ENCODE peak calls at places on chromosome 15, in six cellular contexts. G is heart left ventricle, Z is HCT116, F is NB4, U is adrenal gland, E is K562. I is an unnamed sample.

GRCh38 chr15:94744080-94744793 is 512.9 kb downstream of the MCTP2 start:
- DNase-seq in G (no peak), Z (no peak), F (no peak), U (no peak), E (no peak), I (no peak)

GRCh38 chr15:71082803-71083202 is 32.5 kb upstream of the THSD4 start:
- DNase-seq in G (peak; percentile 37), Z (no peak), F (no peak), U (peak; percentile 45), E (no peak), I (no peak)

GRCh38 chr15:97420116-97420515 is 540.4 kb upstream of the ARRDC4 start:
- DNase-seq in G (no peak), Z (no peak), F (no peak), U (no peak), E (no peak), I (no peak)

GRCh38 chr15:60551147-60551780 is 72.3 kb upstream of the ICE2 start:
- DNase-seq in G (no peak), Z (no peak), F (no peak), U (no peak), E (no peak), I (no peak)

GRCh38 chr15:98548172-98548971 is 100.0 kb upstream of the IGF1R start:
- DNase-seq in G (peak; percentile 73), Z (no peak), F (peak; percentile 63), U (peak; percentile 49), E (no peak), I (peak; percentile 22)

GRCh38 chr15:67823371-67824156 is 1.7 kb upstream of the SKOR1 start:
- DNase-seq in G (no peak), Z (no peak), F (no peak), U (no peak), E (peak; percentile 62), I (no peak)

GRCh38 chr15:82919231-82919886 is 33.2 kb downstream of the HOMER2 start:
- DNase-seq in G (peak; percentile 27), Z (no peak), F (no peak), U (peak; percentile 87), E (no peak), I (no peak)

GRCh38 chr15:65331811-65332210 is 27.3 kb downstream of the RNU5B-1 start:
- DNase-seq in G (no peak), Z (no peak), F (no peak), U (no peak), E (no peak), I (no peak)

GRCh38 chr15:58554758-58555157 is 123.0 kb downstream of the LIPC start:
- DNase-seq in G (no peak), Z (no peak), F (no peak), U (no peak), E (no peak), I (no peak)

GRCh38 chr15:68652141-68652540 is 73.3 kb downstream of the CORO2B start:
- DNase-seq in G (peak; percentile 65), Z (no peak), F (no peak), U (no peak), E (no peak), I (peak; percentile 25)

GRCh38 chr15:59594493-59594942 is 17.1 kb upstream of the GCNT3 start:
- DNase-seq in G (no peak), Z (no peak), F (no peak), U (peak; percentile 36), E (no peak), I (peak; percentile 28)

GRCh38 chr15:62453356-62453755 is 288.3 kb upstream of the C2CD4B start:
- DNase-seq in G (no peak), Z (no peak), F (no peak), U (no peak), E (no peak), I (no peak)

GRCh38 chr15:30872341-30872748 is 31.4 kb upstream of the FAN1 start:
- DNase-seq in G (no peak), Z (no peak), F (no peak), U (no peak), E (no peak), I (no peak)

GRCh38 chr15:29088666-29089065 is 181.0 kb downstream of the NSMCE3 start:
- DNase-seq in G (no peak), Z (no peak), F (no peak), U (no peak), E (no peak), I (no peak)

GRCh38 chr15:99633655-99634054 is 67.9 kb downstream of the MEF2A start:
- DNase-seq in G (no peak), Z (no peak), F (no peak), U (no peak), E (no peak), I (no peak)

GRCh38 chr15:99631256-99631655 is 65.5 kb downstream of the MEF2A start:
- DNase-seq in G (no peak), Z (no peak), F (peak; percentile 74), U (no peak), E (no peak), I (no peak)

GRCh38 chr15:99632521-99632920 is 66.7 kb downstream of the MEF2A start:
- DNase-seq in G (no peak), Z (no peak), F (no peak), U (no peak), E (no peak), I (no peak)

GRCh38 chr15:99630607-99631131 is 64.9 kb downstream of the MEF2A start:
- DNase-seq in G (no peak), Z (no peak), F (no peak), U (no peak), E (no peak), I (no peak)

DNA sequence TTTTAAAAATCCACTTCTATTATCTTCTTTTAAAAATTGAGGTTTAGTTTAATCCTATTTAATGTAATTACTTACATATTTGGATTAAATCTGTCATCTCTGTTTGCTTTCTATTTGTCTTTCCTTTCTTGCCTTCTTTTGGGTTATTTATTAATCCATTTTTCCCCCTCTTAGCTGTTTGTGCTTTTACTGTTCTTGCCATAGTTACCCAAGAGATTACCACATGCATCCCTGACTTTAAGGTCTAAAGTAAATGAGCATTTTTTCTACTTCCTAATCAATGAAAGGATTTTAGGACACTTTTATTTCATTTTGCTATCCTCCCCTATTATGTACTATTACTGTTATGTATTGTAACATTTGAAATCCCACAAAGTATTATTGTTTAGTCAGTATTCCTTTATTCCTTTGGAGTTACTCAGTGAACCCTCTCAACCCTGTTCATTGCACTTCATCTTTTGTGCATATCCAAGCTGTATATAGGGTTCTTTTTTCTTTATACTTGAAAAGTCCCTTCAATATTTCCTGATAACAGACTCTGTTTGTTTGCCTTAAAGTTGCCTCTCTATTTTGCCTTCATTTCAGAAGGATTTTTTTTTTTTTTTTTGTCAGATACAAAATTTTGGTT is 62.7 kb downstream of the MEF2A start:
- DNase-seq in G (no peak), Z (no peak), F (no peak), U (no peak), E (no peak), I (no peak)
- TF ChIP-seq POLR2A in G (no peak), Z (no peak), F (no peak), U (no peak), E (no peak), I (no peak)

DNA sequence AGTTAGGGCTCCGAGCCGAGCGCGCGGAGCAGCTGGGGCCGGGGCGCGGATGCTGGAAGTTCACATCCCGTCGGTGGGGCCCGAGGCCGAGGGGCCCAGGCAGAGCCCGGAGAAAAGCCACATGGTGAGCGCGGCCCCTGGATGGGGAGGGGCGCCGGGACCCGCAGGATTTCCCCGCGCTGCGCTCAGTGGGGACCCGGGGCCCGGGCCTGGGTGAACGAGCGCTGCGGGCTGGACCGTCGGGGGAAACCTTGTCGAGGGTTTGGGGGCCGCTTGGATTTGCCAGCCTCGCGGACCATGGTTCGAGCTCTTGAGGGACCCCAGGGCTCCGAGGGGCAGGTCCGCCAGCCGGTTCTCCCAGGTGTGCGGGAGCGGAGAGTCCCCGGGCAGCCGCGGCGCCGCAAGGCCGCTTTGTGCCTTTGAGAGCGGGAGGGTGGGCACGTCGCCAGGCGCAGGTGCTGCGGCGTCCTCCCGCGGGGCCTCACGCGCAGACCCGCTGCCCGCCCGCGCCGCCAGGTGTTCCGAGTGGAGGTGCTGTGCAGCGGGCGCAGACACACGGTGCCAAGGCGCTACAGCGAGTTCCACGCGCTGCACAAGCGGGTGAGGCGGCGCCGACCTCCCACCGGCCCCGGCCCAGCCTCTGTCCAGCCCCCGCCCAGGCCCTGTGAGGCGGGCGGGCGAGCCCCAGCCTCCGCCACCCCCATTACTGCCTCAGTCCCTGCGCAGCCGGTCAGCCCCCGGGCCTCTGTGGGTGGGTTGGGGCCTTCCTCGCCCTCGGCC is at the start of gene SNX22:
- DNase-seq in G (peak; percentile 25), Z (no peak), F (no peak), U (no peak), E (no peak), I (no peak)
- TF ChIP-seq POLR2A in G (no peak), Z (no peak), F (no peak), U (no peak), E (peak; percentile 35), I (no peak)

DNA sequence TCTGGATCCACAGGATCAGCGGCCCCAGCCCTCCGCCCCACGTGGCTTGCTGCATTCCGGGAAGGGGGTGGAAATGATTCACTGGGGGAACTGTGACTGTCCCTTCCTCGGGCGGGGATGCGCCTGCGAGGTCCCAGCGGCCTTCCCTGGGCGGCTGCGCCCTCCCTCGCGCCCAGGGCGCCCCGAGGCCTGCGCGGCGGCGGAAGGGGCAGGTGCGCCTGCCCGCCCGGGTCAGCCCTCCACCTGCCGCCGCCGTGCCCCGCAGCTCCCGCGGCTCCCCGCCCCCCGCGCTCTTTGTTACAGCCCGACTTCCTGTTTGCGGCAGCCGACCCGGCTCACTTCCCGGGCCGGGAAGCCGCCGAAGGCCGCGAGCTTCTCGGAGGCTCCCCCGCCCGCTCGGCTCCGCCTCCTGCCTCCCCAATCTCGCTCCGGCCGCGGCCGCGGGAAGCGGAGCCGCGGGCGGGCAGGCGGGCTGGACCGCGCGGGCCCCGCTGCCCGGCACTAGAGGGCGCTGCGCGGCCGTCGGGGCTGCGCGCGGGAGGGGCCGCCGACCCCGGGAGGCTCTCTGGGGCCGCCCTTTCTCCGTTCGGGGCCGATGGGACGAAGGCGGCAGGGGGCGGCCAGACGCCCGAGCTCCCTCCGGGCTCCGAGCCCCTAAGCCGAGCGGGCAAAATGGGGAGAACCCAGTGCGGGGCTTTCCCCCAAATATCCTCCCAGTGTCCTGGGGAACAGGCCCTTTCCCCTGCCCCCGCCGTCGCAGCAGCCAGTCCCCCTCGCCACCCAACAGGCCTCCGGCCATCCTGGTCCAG is 11.5 kb upstream of the CHAC1 start:
- DNase-seq in G (peak; percentile 86), Z (no peak), F (peak; percentile 90), U (peak; percentile 78), E (peak; percentile 94), I (peak; percentile 90)
- TF ChIP-seq POLR2A in G (no peak), Z (peak; percentile 55), F (no peak), U (peak; percentile 79), E (peak; percentile 54), I (peak; percentile 32)

DNA sequence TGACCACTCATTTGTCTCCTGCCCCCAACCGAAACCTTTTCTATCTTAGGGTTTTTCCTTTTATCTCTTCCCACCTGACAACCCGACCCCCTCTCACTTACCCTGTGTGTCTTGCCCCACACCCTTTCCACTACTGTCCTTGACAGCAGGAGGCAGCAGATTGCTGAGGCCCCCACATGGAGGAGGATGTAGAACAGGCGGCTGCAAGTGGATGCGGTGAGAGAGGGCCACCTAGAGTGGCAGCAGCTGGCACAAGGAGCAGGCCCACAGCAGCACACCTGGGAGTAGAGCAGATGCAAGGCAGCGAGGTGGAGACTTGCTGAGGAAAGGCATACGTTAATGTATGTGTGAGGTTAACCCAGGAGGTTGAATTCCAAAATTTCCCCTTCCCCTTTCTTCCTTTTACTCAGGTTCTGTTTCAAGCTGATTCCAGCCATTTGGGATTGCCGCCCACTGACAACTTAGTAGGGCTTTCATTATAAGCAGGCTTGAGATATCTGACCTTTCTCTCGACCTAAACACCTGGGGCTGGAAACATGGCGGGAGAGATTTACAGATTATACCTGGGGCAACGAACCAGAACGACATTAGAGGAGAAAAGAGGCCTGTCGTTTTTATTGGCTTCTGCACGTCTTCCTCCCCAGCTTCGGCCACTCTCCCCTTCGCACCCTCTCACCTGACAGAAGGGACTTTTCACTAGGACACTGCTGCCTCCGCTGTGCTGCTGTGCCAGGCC is 643 bp downstream of the SERINC4 start:
- DNase-seq in G (no peak), Z (no peak), F (no peak), U (no peak), E (no peak), I (no peak)
- TF ChIP-seq POLR2A in G (no peak), Z (no peak), F (no peak), U (no peak), E (no peak), I (no peak)